ENCODE peak calls at places on chromosome 22, in five cellular contexts. E is CD8-positive, alpha-beta memory T cell; X is activated CD8-positive, alpha-beta memory T cell treated with anti-CD3 and anti-CD28 coated beads for 48 hours; A is skeletal muscle cell; O is fibroblast of the aortic adventitia. C is an unnamed sample.

GRCh38 chr22:46377566-46378498 is 42.3 kb downstream of the TRMU start:
- DNase-seq in A (no peak), E (no peak), X (no peak), O (no peak), C (peak; percentile 64)

GRCh38 chr22:48405741-48406140 is 1421.9 kb downstream of the BRD1 start:
- DNase-seq in A (no peak), X (no peak), E (no peak), O (no peak), C (peak; percentile 68)

GRCh38 chr22:46267431-46268279 is at the start of gene TTC38:
- DNase-seq in E (peak; percentile 59), O (peak; percentile 72), A (peak; percentile 26), X (no peak), C (peak; percentile 97)

GRCh38 chr22:42228480-42228879 is 42.0 kb downstream of the TCF20 start:
- DNase-seq in A (no peak), E (no peak), X (no peak), O (no peak), C (no peak)

GRCh38 chr22:48431536-48432315 is 1395.9 kb downstream of the BRD1 start:
- DNase-seq in E (no peak), A (no peak), X (no peak), O (no peak), C (no peak)

GRCh38 chr22:35037089-35037488 is 28.9 kb upstream of the ISX start:
- DNase-seq in A (no peak), E (no peak), X (no peak), O (no peak), C (no peak)

GRCh38 chr22:48278620-48279464 is 1516.4 kb downstream of the TBC1D22A start:
- DNase-seq in A (no peak), X (no peak), E (no peak), O (no peak), C (no peak)

GRCh38 chr22:41085842-41086241 is 6.5 kb upstream of the EP300 start:
- DNase-seq in A (no peak), X (no peak), E (no peak), O (no peak), C (no peak)

GRCh38 chr22:49152930-49153770 is 674.5 kb downstream of the BRD1 start:
- DNase-seq in X (no peak), E (no peak), O (no peak), A (no peak), C (no peak)

GRCh38 chr22:45332001-45332400 is 22.3 kb downstream of the FAM118A start:
- DNase-seq in E (no peak), O (no peak), X (no peak), A (no peak), C (no peak)

GRCh38 chr22:48683640-48684039 is 1144.0 kb downstream of the BRD1 start:
- DNase-seq in X (no peak), A (no peak), E (no peak), O (no peak), C (no peak)

GRCh38 chr22:39661842-39662676 is 91.5 kb downstream of the CACNA1I start:
- DNase-seq in E (peak; percentile 62), A (no peak), X (peak; percentile 67), O (no peak), C (no peak)